ENCODE peak calls at places on chromosomes 2 and 18, in five cellular contexts. Z is IMR-90, D is astrocyte of the spinal cord, K is colonic mucosa, R is GM23338. X is an unnamed sample.

GRCh38 chr2:41598161-41598894 is 449.5 kb upstream of the PKDCC start:
- DNase-seq in Z (no peak), D (peak; percentile 61), K (no peak), R (no peak), X (no peak)

GRCh38 chr2:28613181-28613580 is 117.3 kb downstream of the PLB1 start:
- DNase-seq in Z (no peak), D (no peak), K (no peak), R (no peak), X (no peak)

GRCh38 chr2:188984680-188985079 is 10.5 kb downstream of the COL3A1 start:
- DNase-seq in Z (peak; percentile 93), D (peak; percentile 90), K (no peak), R (no peak), X (no peak)

GRCh38 chr2:200777275-200777674 is 34.4 kb upstream of the BZW1 start:
- DNase-seq in Z (no peak), D (no peak), K (no peak), R (no peak), X (no peak)

GRCh38 chr2:143081616-143082015 is 47.6 kb upstream of the ARHGAP15 start:
- DNase-seq in Z (no peak), D (no peak), K (no peak), R (no peak), X (no peak)

GRCh38 chr2:240123821-240124650 is 12.1 kb downstream of the COPS9 start:
- DNase-seq in Z (no peak), D (no peak), K (no peak), R (no peak), X (peak; percentile 79)

GRCh38 chr2:172397136-172397825 is 30.1 kb upstream of the ITGA6 start:
- DNase-seq in Z (no peak), D (no peak), K (no peak), R (no peak), X (no peak)

GRCh38 chr18:6776193-6776592 is 46.7 kb downstream of the ARHGAP28 start:
- DNase-seq in Z (peak; percentile 95), D (peak; percentile 88), K (no peak), R (no peak), X (no peak)

GRCh38 chr2:27336173-27336572 is 13.3 kb upstream of the MPV17 start:
- DNase-seq in Z (no peak), D (no peak), K (no peak), R (no peak), X (no peak)

GRCh38 chr18:23137093-23137640 is 1.9 kb downstream of the CABLES1 start:
- DNase-seq in Z (no peak), D (no peak), K (no peak), R (peak; percentile 54), X (no peak)

GRCh38 chr18:14922965-14923565 is 175.1 kb downstream of the ANKRD30B start:
- DNase-seq in Z (no peak), D (no peak), K (peak; percentile 12), R (no peak), X (peak; percentile 57)

GRCh38 chr2:55012648-55013484 is 37.4 kb downstream of the RTN4 start:
- DNase-seq in Z (no peak), D (no peak), K (no peak), R (no peak), X (no peak)

GRCh38 chr2:199469514-199470360 is 12.0 kb upstream of the SATB2 start:
- DNase-seq in Z (no peak), D (no peak), K (peak; percentile 44), R (peak; percentile 28), X (no peak)

GRCh38 chr2:31207790-31208189 is 9.5 kb downstream of the CAPN14 start:
- DNase-seq in Z (no peak), D (no peak), K (no peak), R (peak; percentile 26), X (peak; percentile 32)

GRCh38 chr18:55265916-55266488 is 306.7 kb upstream of the CCDC68 start:
- DNase-seq in Z (peak; percentile 27), D (peak; percentile 54), K (no peak), R (no peak), X (no peak)

GRCh38 chr18:74652392-74652988 is 54.8 kb downstream of the ZNF407 start:
- DNase-seq in Z (peak; percentile 66), D (peak; percentile 63), K (no peak), R (peak; percentile 72), X (no peak)

GRCh38 chr18:48875942-48876511 is 74.7 kb downstream of the SMAD7 start:
- DNase-seq in Z (no peak), D (no peak), K (no peak), R (peak; percentile 69), X (no peak)

GRCh38 chr2:15766303-15766861 is 174.0 kb upstream of the MYCN start:
- DNase-seq in Z (no peak), D (no peak), K (no peak), R (no peak), X (no peak)

GRCh38 chr2:190432567-190433231 is 24.5 kb downstream of the MFSD6 start:
- DNase-seq in Z (no peak), D (no peak), K (peak; percentile 48), R (no peak), X (no peak)

GRCh38 chr2:39243469-39244123 is at the start of gene CDKL4:
- DNase-seq in Z (no peak), D (no peak), K (peak; percentile 22), R (no peak), X (no peak)

GRCh38 chr2:98803747-98804650 is 73.1 kb upstream of the MGAT4A start:
- DNase-seq in Z (no peak), D (no peak), K (no peak), R (no peak), X (peak; percentile 36)

GRCh38 chr2:224778474-224778877 is 62.3 kb upstream of the CCDC195 start:
- DNase-seq in Z (peak; percentile 60), D (peak; percentile 78), K (peak; percentile 74), R (peak; percentile 46), X (no peak)

GRCh38 chr18:6741290-6741689 is 11.8 kb downstream of the ARHGAP28 start:
- DNase-seq in Z (peak; percentile 100), D (peak; percentile 99), K (no peak), R (no peak), X (no peak)

GRCh38 chr2:44079686-44080085 is 83.9 kb upstream of the LRPPRC start:
- DNase-seq in Z (no peak), D (no peak), K (no peak), R (no peak), X (no peak)

GRCh38 chr2:64217198-64217869 is 73.1 kb upstream of the PELI1 start:
- DNase-seq in Z (no peak), D (no peak), K (no peak), R (peak; percentile 42), X (no peak)
- TF ChIP-seq CTCF in Z (no peak), D (no peak), K (no peak), R (peak; percentile 56), X (no peak)

DNA sequence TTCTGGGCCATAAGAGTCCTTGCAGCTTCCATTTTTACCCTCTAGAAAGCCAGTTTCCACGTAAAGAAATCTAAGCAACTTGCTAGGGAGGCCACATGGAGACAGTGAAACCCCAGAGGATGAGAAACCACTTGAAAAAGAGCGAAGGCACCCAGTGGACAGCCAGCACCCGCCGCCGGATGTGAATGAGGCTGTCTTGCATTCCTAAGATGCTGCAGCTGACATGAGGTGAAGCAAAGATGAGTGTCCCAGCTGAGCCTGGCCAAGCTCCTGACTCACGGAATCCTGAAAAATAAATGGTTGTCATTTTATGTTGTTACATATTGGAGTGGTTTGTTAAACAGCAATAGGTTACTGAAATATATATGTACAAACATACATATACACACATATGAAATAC is 65.9 kb upstream of the STPG4 start:
- DNase-seq in Z (peak; percentile 87), D (peak; percentile 87), K (no peak), R (no peak), X (no peak)
- TF ChIP-seq CTCF in Z (no peak), D (no peak), K (no peak), R (no peak), X (no peak)

GRCh38 chr18:76482971-76483691 is 11.9 kb downstream of the ZNF516 start:
- DNase-seq in Z (no peak), D (no peak), K (no peak), R (peak; percentile 36), X (no peak)

GRCh38 chr18:76480913-76481312 is 14.1 kb downstream of the ZNF516 start:
- DNase-seq in Z (no peak), D (no peak), K (no peak), R (peak; percentile 60), X (no peak)

GRCh38 chr18:76476665-76477561 is 18.1 kb downstream of the ZNF516 start:
- DNase-seq in Z (peak; percentile 97), D (peak; percentile 93), K (peak; percentile 50), R (no peak), X (no peak)

GRCh38 chr18:76482267-76482666 is 12.8 kb downstream of the ZNF516 start:
- DNase-seq in Z (no peak), D (no peak), K (no peak), R (no peak), X (no peak)

GRCh38 chr18:76479351-76480238 is 15.4 kb downstream of the ZNF516 start:
- DNase-seq in Z (no peak), D (no peak), K (no peak), R (no peak), X (no peak)
- TF ChIP-seq CTCF in Z (no peak), D (no peak), K (no peak), R (no peak), X (no peak)

GRCh38 chr2:207450186-207450585 is 79.6 kb upstream of the CREB1 start:
- DNase-seq in Z (no peak), D (no peak), K (no peak), R (no peak), X (no peak)

GRCh38 chr2:207446653-207447052 is 83.1 kb upstream of the CREB1 start:
- DNase-seq in Z (no peak), D (no peak), K (no peak), R (no peak), X (no peak)

GRCh38 chr2:207444756-207445155 is 85.0 kb upstream of the CREB1 start:
- DNase-seq in Z (no peak), D (no peak), K (no peak), R (no peak), X (no peak)

GRCh38 chr2:207448006-207448405 is 81.8 kb upstream of the CREB1 start:
- DNase-seq in Z (no peak), D (no peak), K (no peak), R (no peak), X (no peak)

GRCh38 chr2:207449673-207450072 is 80.1 kb upstream of the CREB1 start:
- DNase-seq in Z (no peak), D (no peak), K (no peak), R (no peak), X (no peak)
- TF ChIP-seq CTCF in Z (no peak), D (no peak), K (no peak), R (no peak), X (no peak)

GRCh38 chr2:2698182-2699116 is 367.4 kb upstream of the MYT1L start:
- DNase-seq in Z (no peak), D (no peak), K (no peak), R (peak; percentile 47), X (no peak)
- TF ChIP-seq CTCF in Z (no peak), D (peak; percentile 10), K (no peak), R (peak; percentile 64), X (peak; percentile 10)

X was measured in osteocyte.